ENCODE peak calls at places on chromosome 12, in four cellular contexts. Y is sigmoid colon, R is NB4, Q is Panc1. C is an unnamed sample.

GRCh38 chr12:68310370-68310769 is 21.8 kb downstream of the MDM1 start:
- DNase-seq in Y (no peak), R (no peak), Q (peak), C (peak)

GRCh38 chr12:111218499-111218898 is 150.4 kb downstream of the PHETA1 start:
- DNase-seq in Q (no peak), R (no peak), Y (no peak), C (no peak)

GRCh38 chr12:9943244-9943643 is 11.1 kb upstream of the CLEC2A start:
- DNase-seq in R (no peak), Q (no peak), Y (no peak), C (no peak)

GRCh38 chr12:56206373-56207166 is 15.2 kb downstream of the RNF41 start:
- DNase-seq in Q (no peak), Y (peak), R (peak), C (peak)

GRCh38 chr12:110763578-110763977 is 20.9 kb upstream of the PPP1CC start:
- DNase-seq in Q (no peak), R (no peak), Y (no peak), C (no peak)

GRCh38 chr12:102376251-102376747 is 104.1 kb downstream of the IGF1 start:
- DNase-seq in Q (no peak), R (no peak), Y (no peak), C (peak)

GRCh38 chr12:120719496-120720233 is 6.0 kb upstream of the ACADS start:
- DNase-seq in Q (no peak), R (no peak), Y (no peak), C (peak)

GRCh38 chr12:69161835-69162234 is 77.5 kb upstream of the CPSF6 start:
- DNase-seq in Q (no peak), R (no peak), Y (no peak), C (peak)

GRCh38 chr12:1429980-1430379 is 164.4 kb downstream of the FBXL14 start:
- DNase-seq in R (peak), Q (no peak), Y (no peak), C (peak)

GRCh38 chr12:109880049-109880931 is at the start of gene GLTP:
- DNase-seq in Y (peak), Q (no peak), R (peak), C (peak)

GRCh38 chr12:18139989-18140596 is 50.1 kb upstream of the RERGL start:
- DNase-seq in R (peak), Y (no peak), Q (no peak), C (peak)

GRCh38 chr12:5154091-5154490 is 110.4 kb downstream of the KCNA5 start:
- DNase-seq in Y (no peak), R (no peak), Q (no peak), C (no peak)
- TF ChIP-seq CTCF in Y (no peak), R (no peak), Q (no peak), C (no peak)

GRCh38 chr12:64639466-64639865 is 29.2 kb downstream of the RASSF3 start:
- DNase-seq in Y (no peak), R (no peak), Q (no peak), C (no peak)
- H3K4me3 ChIP-seq in Y (no peak), R (no peak), Q (no peak), C (no peak)

DNA sequence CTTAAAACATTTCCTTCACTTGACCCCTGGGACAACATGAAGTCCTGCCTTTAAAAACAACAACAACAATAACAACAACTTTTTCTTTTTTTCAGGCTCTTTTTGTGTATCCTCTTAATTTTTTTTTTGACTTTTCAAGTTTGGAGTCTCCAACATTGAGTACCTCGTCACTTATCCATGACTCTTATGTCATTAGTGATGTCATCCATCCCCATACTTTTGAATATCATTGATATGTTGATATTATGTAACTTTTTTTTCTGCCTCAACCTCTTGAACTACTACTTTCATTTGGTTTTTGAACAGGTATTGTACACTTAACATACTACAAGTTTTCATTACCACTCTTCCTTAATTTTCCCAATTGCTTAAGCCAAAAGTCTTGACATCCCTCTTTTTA is 143.0 kb upstream of the ATXN7L3B start:
- DNase-seq in R (no peak), Y (no peak), Q (no peak), C (no peak)
- TF ChIP-seq CTCF in R (no peak), Y (no peak), Q (no peak), C (no peak)

GRCh38 chr12:14780851-14781250 is 22.4 kb downstream of the WBP11 start:
- DNase-seq in R (no peak), Q (no peak), Y (no peak), C (no peak)
- H3K4me3 ChIP-seq in R (no peak), Q (no peak), Y (no peak), C (peak)

GRCh38 chr12:132227782-132228417 is 83.6 kb downstream of the NOC4L start:
- DNase-seq in R (no peak), Y (peak), Q (no peak), C (no peak)

GRCh38 chr12:132229926-132230325 is 85.7 kb downstream of the NOC4L start:
- DNase-seq in R (no peak), Y (peak), Q (no peak), C (no peak)

GRCh38 chr12:132228535-132229422 is 84.5 kb downstream of the NOC4L start:
- DNase-seq in Q (no peak), Y (peak), R (no peak), C (no peak)

GRCh38 chr12:132229423-132229760 is 85.1 kb downstream of the NOC4L start:
- DNase-seq in Q (no peak), Y (peak), R (no peak), C (no peak)

DNA sequence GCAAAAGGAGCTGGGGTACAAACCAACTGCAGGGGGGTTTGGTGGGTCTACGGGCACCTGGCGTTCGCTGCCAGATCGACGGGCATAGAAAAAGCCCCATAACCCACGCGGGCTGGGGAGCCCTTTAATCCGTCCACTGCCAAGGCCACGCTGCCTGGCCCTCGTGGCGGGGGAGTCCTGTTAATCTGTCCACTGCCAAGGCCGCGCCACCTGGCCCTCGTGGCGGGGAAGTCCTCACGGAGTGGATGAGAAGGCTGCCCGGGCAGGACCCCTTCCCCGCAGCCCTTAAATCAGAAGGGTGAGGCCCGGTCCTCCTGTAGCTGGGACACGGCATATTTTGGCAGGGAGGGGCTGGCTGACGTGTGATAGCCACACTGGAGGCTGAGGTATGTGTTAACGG is 86.1 kb downstream of the NOC4L start:
- DNase-seq in Y (peak), R (no peak), Q (no peak), C (no peak)
- TF ChIP-seq CTCF in Y (no peak), R (no peak), Q (no peak), C (no peak)

GRCh38 chr12:27083861-27084271 is 1.5 kb upstream of the C12orf71 start:
- DNase-seq in Y (no peak), Q (no peak), R (no peak), C (peak)
- H3K4me3 ChIP-seq in Y (no peak), Q (no peak), R (no peak), C (peak)

C was measured in AG10803.